ENCODE peak calls at places on chromosomes 16 and 17, in five cellular contexts. N, K, Z, U and E are unnamed samples.

GRCh38 chr17:10149573-10150399 is 48.6 kb downstream of the GAS7 start:
- DNase-seq in N (no peak), K (no peak), Z (peak; percentile 86), U (no peak), E (no peak)

GRCh38 chr17:62720126-62720850 is 87.8 kb downstream of the MARCHF10 start:
- DNase-seq in N (no peak), K (no peak), Z (no peak), U (no peak), E (no peak)

GRCh38 chr16:67961551-67961957 is 6.9 kb downstream of the SLC12A4 start:
- DNase-seq in N (no peak), K (no peak), Z (no peak), U (no peak), E (no peak)

GRCh38 chr16:70703041-70703834 is 17.4 kb upstream of the MTSS2 start:
- DNase-seq in N (peak; percentile 78), K (peak; percentile 71), Z (peak; percentile 94), U (peak; percentile 52), E (peak; percentile 67)

GRCh38 chr17:64634217-64634616 is 27.9 kb downstream of the SMURF2 start:
- DNase-seq in N (no peak), K (no peak), Z (no peak), U (no peak), E (no peak)

GRCh38 chr16:89120921-89121351 is 27.3 kb downstream of the ACSF3 start:
- DNase-seq in N (no peak), K (no peak), Z (no peak), U (no peak), E (peak; percentile 5)

GRCh38 chr17:57732062-57732461 is 13.0 kb downstream of the CCDC182 start:
- DNase-seq in N (no peak), K (no peak), Z (no peak), U (no peak), E (no peak)

GRCh38 chr17:31654936-31655335 is 204.1 kb downstream of the COPRS start:
- DNase-seq in N (no peak), K (no peak), Z (peak; percentile 10), U (no peak), E (no peak)

GRCh38 chr17:48470388-48471034 is 40.5 kb upstream of the SKAP1 start:
- DNase-seq in N (no peak), K (no peak), Z (peak; percentile 38), U (no peak), E (no peak)

GRCh38 chr17:21419299-21420239 is 43.4 kb downstream of the KCNJ12 start:
- DNase-seq in N (no peak), K (no peak), Z (no peak), U (peak; percentile 28), E (peak; percentile 52)

GRCh38 chr17:40309938-40310510 is 1.0 kb downstream of the RARA start:
- DNase-seq in N (no peak), K (no peak), Z (no peak), U (peak; percentile 28), E (no peak)

GRCh38 chr17:38701504-38702165 is 3.4 kb upstream of the MLLT6 start:
- DNase-seq in N (no peak), K (peak; percentile 58), Z (no peak), U (no peak), E (no peak)

GRCh38 chr17:49483588-49484509 is 11.2 kb upstream of the NGFR start:
- DNase-seq in N (no peak), K (no peak), Z (no peak), U (no peak), E (no peak)

GRCh38 chr16:66357523-66357928 is 9.0 kb upstream of the CDH5 start:
- DNase-seq in N (peak; percentile 38), K (peak; percentile 83), Z (peak; percentile 85), U (no peak), E (peak; percentile 52)

GRCh38 chr16:1109648-1110047 is 13.6 kb upstream of the C1QTNF8 start:
- DNase-seq in N (no peak), K (no peak), Z (no peak), U (no peak), E (no peak)

GRCh38 chr16:3458852-3459361 is 15.4 kb downstream of the NAA60 start:
- DNase-seq in N (no peak), K (peak; percentile 85), Z (peak; percentile 19), U (no peak), E (no peak)

GRCh38 chr17:1186214-1186820 is 6.5 kb upstream of the ABR start:
- DNase-seq in N (no peak), K (no peak), Z (peak; percentile 42), U (no peak), E (no peak)

GRCh38 chr16:87723224-87723619 is 42.6 kb downstream of the KLHDC4 start:
- DNase-seq in N (no peak), K (peak; percentile 45), Z (peak; percentile 6), U (peak; percentile 57), E (peak; percentile 78)

GRCh38 chr17:65515959-65516948 is 45.2 kb downstream of the AXIN2 start:
- DNase-seq in N (no peak), K (peak; percentile 58), Z (no peak), U (no peak), E (no peak)

GRCh38 chr17:38885728-38886642 is 16.1 kb downstream of the LASP1 start:
- DNase-seq in N (no peak), K (peak; percentile 67), Z (peak; percentile 38), U (no peak), E (peak; percentile 61)

GRCh38 chr17:74920679-74921044 is 2.4 kb downstream of the USH1G start:
- DNase-seq in N (no peak), K (peak; percentile 14), Z (no peak), U (no peak), E (peak; percentile 42)

GRCh38 chr17:31096106-31096436 is 1.3 kb downstream of the NF1 start:
- DNase-seq in N (no peak), K (no peak), Z (no peak), U (no peak), E (no peak)

GRCh38 chr17:21278304-21279197 is 6.0 kb upstream of the MAP2K3 start:
- DNase-seq in N (no peak), K (no peak), Z (no peak), U (peak; percentile 20), E (no peak)

GRCh38 chr17:1649844-1650409 is at the start of gene RILP:
- DNase-seq in N (peak; percentile 78), K (peak; percentile 86), Z (no peak), U (peak; percentile 87), E (no peak)

GRCh38 chr17:72426948-72427760 is 306.3 kb downstream of the SOX9 start:
- DNase-seq in N (no peak), K (peak; percentile 81), Z (no peak), U (no peak), E (no peak)

GRCh38 chr17:16986391-16986790 is 14.5 kb upstream of the TNFRSF13B start:
- DNase-seq in N (no peak), K (peak; percentile 31), Z (no peak), U (no peak), E (no peak)

GRCh38 chr17:28518132-28518531 is 12.0 kb downstream of the FOXN1 start:
- DNase-seq in N (no peak), K (no peak), Z (no peak), U (no peak), E (no peak)

GRCh38 chr17:79325707-79326106 is 251.1 kb downstream of the ENGASE start:
- DNase-seq in N (no peak), K (peak; percentile 48), Z (no peak), U (no peak), E (no peak)

GRCh38 chr16:66293207-66293735 is 73.2 kb upstream of the CDH5 start:
- DNase-seq in N (no peak), K (no peak), Z (no peak), U (no peak), E (no peak)

GRCh38 chr17:46865100-46865499 is 13.7 kb downstream of the WNT9B start:
- DNase-seq in N (no peak), K (no peak), Z (peak; percentile 36), U (no peak), E (no peak)
- TF ChIP-seq CTCF in N (no peak), K (no peak), Z (no peak), U (no peak), E (no peak)

DNA sequence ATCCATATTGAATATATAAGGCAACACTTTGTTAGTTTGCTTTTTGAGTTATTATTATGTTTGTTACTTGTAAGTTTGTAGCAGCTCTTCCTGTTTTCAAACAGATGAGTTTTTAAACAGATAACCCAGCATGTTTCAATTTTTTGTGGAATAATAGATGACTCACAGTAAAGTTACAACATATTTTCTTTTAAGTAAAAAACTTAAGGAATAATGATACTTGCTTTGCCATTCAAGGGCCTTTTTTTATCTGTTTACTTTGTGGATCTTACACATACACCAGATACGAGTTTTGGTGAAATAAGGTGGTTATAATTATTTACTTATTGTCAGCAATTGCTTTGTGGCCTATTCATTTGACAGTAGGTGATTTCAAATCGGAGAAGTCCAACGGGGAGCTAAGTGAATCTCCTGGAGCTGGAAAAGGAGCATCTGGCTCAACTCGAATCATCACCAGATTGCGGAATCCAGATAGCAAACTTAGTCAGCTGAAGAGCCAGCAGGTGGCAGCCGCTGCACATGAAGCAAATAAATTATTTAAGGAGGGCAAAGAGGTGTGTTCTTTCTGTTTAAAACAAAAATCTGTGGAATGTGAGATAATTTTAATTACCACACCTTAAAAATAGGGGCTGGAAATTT is 66.3 kb downstream of the BPTF start:
- DNase-seq in N (peak; percentile 27), K (peak; percentile 53), Z (peak; percentile 35), U (no peak), E (peak; percentile 36)
- TF ChIP-seq CTCF in N (no peak), K (peak; percentile 49), Z (peak; percentile 61), U (peak; percentile 45), E (no peak)

GRCh38 chr17:29686998-29687397 is 64.3 kb upstream of the CORO6 start:
- DNase-seq in N (no peak), K (no peak), Z (no peak), U (no peak), E (no peak)

GRCh38 chr17:29677139-29677834 is 54.6 kb upstream of the CORO6 start:
- DNase-seq in N (peak; percentile 34), K (no peak), Z (no peak), U (peak; percentile 52), E (no peak)

GRCh38 chr17:29683481-29683880 is 60.8 kb upstream of the CORO6 start:
- DNase-seq in N (no peak), K (no peak), Z (no peak), U (no peak), E (no peak)

GRCh38 chr17:29682987-29683386 is 60.3 kb upstream of the CORO6 start:
- DNase-seq in N (no peak), K (no peak), Z (no peak), U (no peak), E (no peak)

DNA sequence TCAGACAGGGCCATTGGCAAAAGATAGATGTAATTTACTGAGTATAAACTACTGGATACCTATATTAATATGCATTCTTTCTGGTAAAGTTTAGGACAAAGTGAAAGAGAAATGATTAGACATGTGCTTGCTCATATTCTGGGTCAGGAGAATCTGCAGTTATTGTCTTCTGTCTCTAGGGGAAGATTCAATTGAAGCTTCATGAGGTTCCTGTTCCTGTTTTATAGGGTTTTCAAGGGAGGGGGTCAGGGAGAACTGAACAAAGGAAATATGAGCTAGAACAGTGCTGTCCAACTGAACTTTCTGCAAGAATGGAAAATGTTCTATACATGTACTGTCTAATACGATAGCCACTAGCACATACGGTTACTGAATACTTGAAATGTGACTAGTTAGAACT is 59.3 kb upstream of the CORO6 start:
- DNase-seq in N (no peak), K (no peak), Z (no peak), U (no peak), E (no peak)
- TF ChIP-seq CTCF in N (no peak), K (no peak), Z (peak; percentile 11), U (peak; percentile 21), E (no peak)

DNA sequence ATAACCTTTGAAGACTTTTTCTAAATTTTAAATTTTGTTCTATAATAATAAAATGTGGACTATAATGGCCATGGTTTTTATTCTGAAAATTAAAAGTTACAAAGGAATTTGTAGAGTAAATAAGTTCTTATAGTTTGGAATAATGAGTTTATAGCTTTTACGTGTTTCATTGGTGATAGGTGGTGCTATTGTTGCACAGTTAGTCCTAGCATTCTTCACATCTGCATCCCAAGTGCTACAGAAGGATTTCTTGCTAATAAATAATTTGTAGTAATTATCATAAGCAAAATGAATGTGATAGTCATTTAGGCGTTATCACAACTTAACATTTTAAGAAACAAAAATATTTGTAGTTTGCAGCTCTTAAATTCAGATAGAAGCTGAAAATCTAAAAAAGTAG is 67.9 kb downstream of the BCAS3 start:
- DNase-seq in N (no peak), K (no peak), Z (no peak), U (no peak), E (no peak)
- TF ChIP-seq CTCF in N (no peak), K (peak; percentile 29), Z (no peak), U (no peak), E (no peak)